ENCODE peak calls at places on chromosomes 7 and 10, in nine cellular contexts. W is SK-N-MC; G is WTC11; H is activated naive CD4-positive, alpha-beta T cell treated with Interleukin-2 at 50 U/mL for 16 hours; V is GM04504; N is HEK293T; X is brain microvascular endothelial cell; J is posterior vena cava; F is effector memory CD8-positive, alpha-beta T cell. M is an unnamed sample.

GRCh38 chr7:75993689-75994387 is 557 bp downstream of the TMEM120A start:
- DNase-seq in W (no peak), G (peak; percentile 61), F (no peak), H (peak; percentile 18), J (peak; percentile 95), N (peak; percentile 60), V (peak; percentile 42), X (peak; percentile 24), M (peak; percentile 34)

GRCh38 chr7:74480861-74481417 is 27.2 kb downstream of the GTF2IRD1 start:
- DNase-seq in X (peak; percentile 52), H (no peak), V (peak; percentile 53), W (no peak), G (no peak), N (no peak), J (no peak), F (no peak), M (no peak)

GRCh38 chr7:142451346-142451745 is 193.5 kb upstream of the PRSS58 start:
- DNase-seq in J (no peak), G (no peak), V (no peak), W (no peak), X (no peak), N (no peak), F (no peak), H (no peak), M (no peak)

GRCh38 chr7:26620352-26620751 is 244.0 kb downstream of the SKAP2 start:
- DNase-seq in V (no peak), W (no peak), F (no peak), G (peak; percentile 70), J (peak; percentile 62), X (no peak), N (peak; percentile 25), H (no peak), M (no peak)

GRCh38 chr7:157347217-157347904 is 10.6 kb downstream of the DNAJB6 start:
- DNase-seq in F (no peak), V (peak; percentile 73), W (no peak), H (no peak), N (no peak), J (peak; percentile 84), G (no peak), X (peak; percentile 80), M (no peak)

GRCh38 chr10:87842776-87843497 is 20.4 kb downstream of the KLLN start:
- DNase-seq in V (no peak), G (no peak), F (no peak), J (no peak), H (no peak), W (no peak), X (peak; percentile 68), N (no peak), M (no peak)

GRCh38 chr7:68684246-68684850 is 913.9 kb upstream of the AUTS2 start:
- DNase-seq in H (no peak), N (no peak), X (no peak), G (no peak), V (no peak), J (no peak), W (peak; percentile 44), F (no peak), M (no peak)

GRCh38 chr7:85634951-85635350 is 448.1 kb upstream of the SEMA3D start:
- DNase-seq in F (no peak), J (no peak), V (no peak), W (no peak), N (no peak), H (no peak), X (no peak), G (no peak), M (no peak)

GRCh38 chr10:119211625-119212441 is 4.5 kb downstream of the GRK5 start:
- DNase-seq in X (no peak), J (no peak), F (no peak), V (no peak), N (no peak), H (no peak), G (no peak), W (no peak), M (no peak)

GRCh38 chr10:7027913-7028808 is 382.7 kb downstream of the SFMBT2 start:
- DNase-seq in N (no peak), F (no peak), V (no peak), J (no peak), W (no peak), H (no peak), X (peak; percentile 6), G (no peak), M (no peak)

GRCh38 chr10:27743736-27744477 is 1.7 kb downstream of the MKX start:
- DNase-seq in J (no peak), F (no peak), H (no peak), G (peak; percentile 10), X (no peak), V (no peak), W (no peak), N (no peak), M (no peak)

GRCh38 chr7:129560831-129561230 is 50.7 kb upstream of the NRF1 start:
- DNase-seq in J (no peak), N (no peak), W (no peak), X (no peak), G (no peak), V (no peak), F (no peak), H (no peak), M (no peak)

GRCh38 chr7:155198901-155199845 is 98.5 kb upstream of the INSIG1 start:
- DNase-seq in V (no peak), J (peak; percentile 71), N (no peak), X (peak; percentile 86), W (no peak), F (no peak), G (no peak), H (peak; percentile 77), M (no peak)

GRCh38 chr7:75854233-75854632 is 24.6 kb upstream of the RHBDD2 start:
- DNase-seq in H (no peak), V (peak; percentile 54), N (no peak), J (no peak), X (peak; percentile 20), F (no peak), G (no peak), W (no peak), M (no peak)

GRCh38 chr7:36564500-36564899 is 159.8 kb downstream of the AOAH start:
- DNase-seq in V (no peak), W (no peak), N (no peak), G (no peak), X (no peak), J (no peak), F (no peak), H (no peak), M (no peak)

GRCh38 chr7:69467826-69468225 is 130.4 kb upstream of the AUTS2 start:
- DNase-seq in N (no peak), W (no peak), X (no peak), V (no peak), J (no peak), G (no peak), H (no peak), F (no peak), M (no peak)

GRCh38 chr10:55629792-55630490 is 731.1 kb downstream of the ZWINT start:
- DNase-seq in N (peak; percentile 40), G (peak; percentile 52), F (no peak), W (no peak), X (peak; percentile 24), H (no peak), V (no peak), J (peak; percentile 73), M (no peak)

M was measured in natural killer cell.